ENCODE peak calls at places on chromosomes 11 and 22, in four cellular contexts. C is Panc1, W is HCT116, A is upper lobe of left lung. Z is an unnamed sample. For H3K27me3 and H3K4me1, the result is how much of the 10 kb centered on the place peaks cover.

GRCh38 chr11:35116762-35117588 is 22.0 kb upstream of the CD44 start:
- ATAC-seq in W (peak), C (peak), A (no peak), Z (peak)

GRCh38 chr11:93521086-93521485 is 22.1 kb downstream of the SMCO4 start:
- ATAC-seq in A (no peak), C (no peak), W (no peak), Z (no peak)

GRCh38 chr11:119363081-119363861 is 16.8 kb upstream of the MFRP start:
- ATAC-seq in C (no peak), A (no peak), W (no peak), Z (no peak)

GRCh38 chr22:43526117-43526655 is 114.4 kb downstream of the MPPED1 start:
- ATAC-seq in W (no peak), A (no peak), C (no peak), Z (no peak)

GRCh38 chr11:115774756-115775155 is 270.5 kb upstream of the CADM1 start:
- ATAC-seq in W (no peak), C (no peak), A (no peak), Z (no peak)

GRCh38 chr22:40621309-40622151 is 15.0 kb downstream of the MRTFA start:
- ATAC-seq in C (no peak), W (no peak), A (no peak), Z (no peak)

GRCh38 chr11:116605543-116605942 is 167.2 kb downstream of the BUD13 start:
- ATAC-seq in A (no peak), W (peak), C (peak), Z (no peak)

GRCh38 chr11:40380871-40381270 is 1078.6 kb downstream of the LRRC4C start:
- ATAC-seq in C (no peak), A (no peak), W (no peak), Z (no peak)

GRCh38 chr11:116774661-116775060 is 1.9 kb upstream of the BUD13 start:
- ATAC-seq in W (no peak), A (no peak), C (no peak), Z (no peak)

GRCh38 chr11:130783322-130783721 is 133.0 kb downstream of the SNX19 start:
- ATAC-seq in A (no peak), C (no peak), W (no peak), Z (no peak)

GRCh38 chr11:127648604-127649003 is 648.0 kb upstream of the KIRREL3 start:
- ATAC-seq in C (no peak), W (no peak), A (no peak), Z (no peak)

GRCh38 chr11:15969701-15970329 is 386.5 kb downstream of the SOX6 start:
- ATAC-seq in W (no peak), A (no peak), C (no peak), Z (peak)

GRCh38 chr11:128472128-128473110 is 114.9 kb downstream of the ETS1 start:
- ATAC-seq in W (no peak), A (no peak), C (peak), Z (no peak)

GRCh38 chr22:44916281-44917231 is 93.2 kb downstream of the PHF21B start:
- ATAC-seq in W (no peak), A (no peak), C (no peak), Z (no peak)

GRCh38 chr11:20609727-20610707 is 10.6 kb downstream of the SLC6A5 start:
- ATAC-seq in A (peak), C (peak), W (peak), Z (peak)

GRCh38 chr11:35937751-35938150 is 6.1 kb upstream of the LDLRAD3 start:
- ATAC-seq in W (no peak), C (peak), A (no peak), Z (no peak)

GRCh38 chr22:43446037-43446803 is 34.4 kb downstream of the MPPED1 start:
- ATAC-seq in A (no peak), C (peak), W (no peak), Z (no peak)

GRCh38 chr11:112525270-112525669 is 264.6 kb upstream of the PLET1 start:
- ATAC-seq in A (no peak), C (no peak), W (no peak), Z (peak)

GRCh38 chr11:17387280-17387679 is 1.2 kb downstream of the KCNJ11 start:
- ATAC-seq in C (no peak), A (no peak), W (no peak), Z (no peak)

GRCh38 chr11:126739499-126740145 is 260.9 kb downstream of the KIRREL3 start:
- ATAC-seq in W (no peak), A (no peak), C (no peak), Z (no peak)

GRCh38 chr11:6693342-6694228 is 10.4 kb upstream of the MRPL17 start:
- ATAC-seq in W (peak), A (no peak), C (no peak), Z (peak)

GRCh38 chr22:45597460-45598192 is 74.0 kb upstream of the ATXN10 start:
- ATAC-seq in A (no peak), C (no peak), W (no peak), Z (no peak)

GRCh38 chr22:32994921-32995320 is 63.3 kb downstream of the SYN3 start:
- ATAC-seq in A (no peak), W (no peak), C (no peak), Z (no peak)

GRCh38 chr11:26473216-26474194 is 98.6 kb downstream of the MUC15 start:
- ATAC-seq in C (no peak), A (no peak), W (no peak), Z (no peak)

GRCh38 chr22:23751441-23751996 is 607 bp upstream of the ZNF70 start:
- ATAC-seq in A (peak), C (peak), W (peak), Z (peak)
- TF ChIP-seq POLR2AphosphoS5 in A (no peak), C (no peak), W (no peak), Z (no peak)

GRCh38 chr22:37431366-37431765 is 4.1 kb upstream of the ELFN2 start:
- ATAC-seq in W (peak), A (no peak), C (no peak), Z (no peak)
- H3K27me3 ChIP-seq in W (under half), A (under half), C (under half), Z (half or more)

DNA sequence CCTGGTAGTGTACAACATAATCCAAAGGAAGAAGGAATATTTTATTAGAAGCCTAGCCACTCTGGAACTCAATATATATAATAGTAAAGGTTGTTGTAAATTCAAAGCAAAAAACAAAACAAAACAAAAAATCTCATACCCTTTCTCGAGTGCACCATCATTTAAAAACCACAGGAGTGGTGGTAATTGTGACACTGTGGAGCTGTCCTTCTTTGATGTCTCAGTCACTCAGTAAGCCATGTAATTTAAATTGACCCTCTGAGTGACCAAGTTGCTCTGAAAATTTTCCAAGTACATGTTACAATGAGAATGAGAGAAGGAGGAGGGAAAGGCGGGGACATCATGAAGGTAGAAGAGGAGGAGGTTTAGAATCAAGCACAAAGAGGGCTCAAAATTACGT is 6.6 kb downstream of the PRSS23 start:
- ATAC-seq in W (no peak), A (no peak), C (no peak), Z (no peak)
- H3K4me1 ChIP-seq in W (under half), A (under half), C (half or more), Z (under half)

GRCh38 chr11:64246874-64247728 is at the start of gene PPP1R14B:
- ATAC-seq in A (peak), W (peak), C (peak), Z (peak)
- TF ChIP-seq POLR2AphosphoS5 in A (peak), W (no peak), C (peak), Z (peak)

GRCh38 chr11:11084337-11084736 is 226.5 kb upstream of the ZBED5 start:
- ATAC-seq in W (no peak), C (no peak), A (no peak), Z (no peak)

GRCh38 chr11:11081273-11081672 is 223.4 kb upstream of the ZBED5 start:
- ATAC-seq in W (no peak), C (no peak), A (no peak), Z (no peak)

GRCh38 chr11:11083441-11083840 is 225.6 kb upstream of the ZBED5 start:
- ATAC-seq in W (no peak), C (no peak), A (no peak), Z (no peak)

GRCh38 chr11:11081786-11082185 is 223.9 kb upstream of the ZBED5 start:
- ATAC-seq in C (no peak), W (no peak), A (no peak), Z (peak)

GRCh38 chr11:11082651-11083050 is 224.8 kb upstream of the ZBED5 start:
- ATAC-seq in A (no peak), W (no peak), C (no peak), Z (no peak)
- H3K27me3 ChIP-seq in A (under half), W (under half), C (under half), Z (under half)

GRCh38 chr22:37508431-37508963 is 10.7 kb downstream of the CARD10 start:
- ATAC-seq in W (no peak), A (peak), C (no peak), Z (peak)
- H3K4me1 ChIP-seq in W (under half), A (under half), C (under half), Z (under half)

GRCh38 chr22:39152024-39152510 is 413 bp downstream of the CBX7 start:
- ATAC-seq in W (no peak), A (no peak), C (no peak), Z (no peak)

GRCh38 chr22:39150848-39151215 is 1.6 kb downstream of the CBX7 start:
- ATAC-seq in W (no peak), A (no peak), C (no peak), Z (no peak)

GRCh38 chr22:39151329-39151975 is 1.0 kb downstream of the CBX7 start:
- ATAC-seq in A (no peak), W (no peak), C (no peak), Z (no peak)

GRCh38 chr22:39153220-39153860 is 860 bp upstream of the CBX7 start:
- ATAC-seq in W (no peak), C (no peak), A (no peak), Z (peak)

DNA sequence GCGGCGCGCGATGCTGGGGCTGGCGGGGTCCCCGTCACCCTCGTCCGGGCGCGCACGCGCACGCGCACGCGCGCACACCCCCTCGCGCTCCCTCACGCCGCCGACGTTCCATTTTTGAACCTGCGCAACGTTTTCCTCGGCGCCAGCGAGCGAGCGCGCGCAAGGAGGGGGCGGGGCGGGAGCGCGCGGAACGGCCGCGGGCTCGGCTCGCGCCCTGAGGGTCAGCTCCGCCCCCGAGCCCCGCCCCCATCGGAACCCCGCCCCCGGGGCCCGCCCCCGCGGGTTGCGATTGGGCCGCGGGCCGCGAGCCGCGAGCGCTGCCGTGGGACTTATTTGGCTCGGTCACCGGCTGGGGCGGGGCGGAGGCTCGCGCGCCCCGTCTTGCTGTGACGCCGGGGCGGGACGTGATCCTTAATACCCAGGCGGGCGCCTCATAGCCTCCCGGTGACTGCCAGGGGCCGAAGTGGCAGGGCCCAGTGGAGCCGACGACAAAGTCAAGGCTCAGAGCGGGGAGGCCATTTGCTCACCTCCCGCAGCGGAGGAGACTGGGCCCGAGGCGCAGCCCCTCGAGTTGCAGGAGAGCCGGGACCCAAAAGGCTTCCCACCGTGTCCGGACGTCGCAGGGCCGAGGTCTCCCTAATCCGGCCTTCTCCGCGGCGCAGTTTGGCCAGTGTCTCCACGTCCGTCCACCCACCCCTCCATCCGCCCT is at the start of gene CBX7:
- ATAC-seq in A (peak), W (peak), C (peak), Z (peak)
- TF ChIP-seq POLR2AphosphoS5 in A (peak), W (peak), C (peak), Z (peak)

GRCh38 chr11:31813242-31813960 is 2.3 kb upstream of the PAX6 start:
- ATAC-seq in W (no peak), C (no peak), A (no peak), Z (no peak)
- H3K27me3 ChIP-seq in W (under half), C (under half), A (half or more), Z (half or more)

GRCh38 chr11:12958984-12959383 is 50.1 kb upstream of the RASSF10 start:
- ATAC-seq in W (no peak), A (no peak), C (no peak), Z (no peak)
- H3K4me1 ChIP-seq in W (under half), A (under half), C (under half), Z (under half)

DNA sequence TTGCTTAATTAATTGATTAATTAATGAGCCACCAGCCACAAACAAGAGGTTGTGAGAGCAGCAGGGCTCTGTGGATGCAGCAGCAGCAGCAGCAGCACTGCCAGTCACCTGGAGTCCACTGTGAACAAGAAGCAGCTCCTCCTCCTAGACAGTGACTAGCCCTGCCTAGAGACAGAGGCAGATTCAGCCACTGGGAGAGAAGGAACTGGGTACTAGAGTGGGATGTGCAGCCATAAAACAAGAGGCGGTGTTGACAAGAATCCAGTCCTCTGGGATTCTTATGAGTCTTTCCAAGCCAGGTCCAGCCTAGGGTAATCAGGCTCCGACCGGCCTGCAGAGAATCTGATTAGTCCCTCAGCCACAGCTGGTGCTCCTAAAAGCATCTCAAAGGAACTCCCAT is 83.9 kb upstream of the USP47 start:
- ATAC-seq in W (no peak), C (no peak), A (no peak), Z (no peak)
- TF ChIP-seq POLR2AphosphoS5 in W (no peak), C (no peak), A (no peak), Z (no peak)